ENCODE peak calls at places on chromosomes 6 and 20, in six cellular contexts. N, Z, I, A, D and X are unnamed samples.

GRCh38 chr20:2237059-2237458 is 58.7 kb upstream of the TGM3 start:
- DNase-seq in N (no peak), Z (peak), I (no peak), A (peak), D (peak), X (no peak)

GRCh38 chr6:170456886-170457698 is 96.0 kb downstream of the PSMB1 start:
- DNase-seq in N (no peak), Z (peak), I (no peak), A (peak), D (no peak), X (no peak)

GRCh38 chr6:11918021-11918738 is 93.9 kb upstream of the HIVEP1 start:
- DNase-seq in N (no peak), Z (no peak), I (no peak), A (no peak), D (peak), X (no peak)

GRCh38 chr6:162055365-162055764 is 672.2 kb downstream of the PRKN start:
- DNase-seq in N (peak), Z (no peak), I (no peak), A (no peak), D (no peak), X (no peak)

GRCh38 chr6:36973190-36973589 is 12.8 kb downstream of the MTCH1 start:
- DNase-seq in N (no peak), Z (no peak), I (no peak), A (no peak), D (no peak), X (no peak)

GRCh38 chr6:129276986-129277385 is 394.0 kb downstream of the LAMA2 start:
- DNase-seq in N (no peak), Z (no peak), I (no peak), A (no peak), D (no peak), X (no peak)

GRCh38 chr6:133730881-133731280 is 158.0 kb upstream of the TCF21 start:
- DNase-seq in N (no peak), Z (no peak), I (no peak), A (no peak), D (peak), X (no peak)

GRCh38 chr20:9323622-9324021 is 190.8 kb upstream of the LAMP5 start:
- DNase-seq in N (no peak), Z (no peak), I (no peak), A (no peak), D (no peak), X (no peak)

GRCh38 chr20:60680554-60680953 is 571.5 kb upstream of the CDH4 start:
- DNase-seq in N (no peak), Z (no peak), I (no peak), A (no peak), D (no peak), X (no peak)

GRCh38 chr6:161721511-161721910 is 447.6 kb upstream of the AGPAT4 start:
- DNase-seq in N (no peak), Z (no peak), I (no peak), A (no peak), D (no peak), X (no peak)

GRCh38 chr6:150183966-150184365 is 41.1 kb downstream of the PPP1R14C start:
- DNase-seq in N (no peak), Z (no peak), I (no peak), A (no peak), D (no peak), X (peak)

GRCh38 chr20:51385941-51386530 is 156.5 kb downstream of the NFATC2 start:
- DNase-seq in N (no peak), Z (no peak), I (peak), A (peak), D (peak), X (no peak)

GRCh38 chr6:26524722-26525360 is 13.3 kb upstream of the HMGN4 start:
- DNase-seq in N (no peak), Z (no peak), I (peak), A (no peak), D (no peak), X (no peak)

GRCh38 chr6:20907486-20908071 is 373.3 kb downstream of the CDKAL1 start:
- DNase-seq in N (no peak), Z (peak), I (no peak), A (no peak), D (no peak), X (no peak)

GRCh38 chr6:132813173-132813856 is 1.1 kb upstream of the RPS12 start:
- DNase-seq in N (peak), Z (no peak), I (peak), A (peak), D (peak), X (peak)

GRCh38 chr20:12762725-12763124 is 246.0 kb upstream of the SPTLC3 start:
- DNase-seq in N (no peak), Z (peak), I (no peak), A (no peak), D (peak), X (no peak)

GRCh38 chr20:51902933-51903332 is 100.6 kb upstream of the SALL4 start:
- DNase-seq in N (no peak), Z (no peak), I (no peak), A (no peak), D (no peak), X (no peak)

GRCh38 chr6:127302728-127303675 is 36.3 kb downstream of the RNF146 start:
- DNase-seq in N (peak), Z (no peak), I (peak), A (no peak), D (peak), X (no peak)

GRCh38 chr6:11702039-11702795 is 76.4 kb downstream of the ADTRP start:
- DNase-seq in N (no peak), Z (peak), I (no peak), A (no peak), D (peak), X (no peak)

GRCh38 chr6:15351631-15352030 is 105.8 kb downstream of the JARID2 start:
- DNase-seq in N (no peak), Z (no peak), I (no peak), A (no peak), D (peak), X (peak)